ENCODE peak calls at places on chromosomes 4 and X, in eight cellular contexts. Q is GM23338; F is stimulated activated CD4-positive, alpha-beta T cell treated with anti-CD3 and anti-CD28 coated beads, Interleukin-2, amount 100 ng/mL, for 24 hours; X is NCI-H1092; B is neural crest cell; H is M059J; J is germinal center; S is ACHN. U is an unnamed sample.

GRCh38 chr4:54228563-54229501 is at the start of gene PDGFRA:
- DNase-seq in Q (peak), F (no peak), X (no peak), B (no peak), H (no peak), J (no peak), S (no peak), U (no peak)

GRCh38 chr4:184387351-184387750 is 87.0 kb downstream of the IRF2 start:
- DNase-seq in Q (peak), F (no peak), X (no peak), B (no peak), H (no peak), J (peak), S (no peak), U (no peak)

GRCh38 chrX:40550069-40550468 is 30.7 kb upstream of the ATP6AP2 start:
- DNase-seq in Q (no peak), F (no peak), X (peak), B (no peak), H (no peak), J (no peak), S (no peak), U (no peak)

GRCh38 chrX:20144491-20144890 is 2.9 kb upstream of the EIF1AX start:
- DNase-seq in Q (no peak), F (no peak), X (no peak), B (no peak), H (peak), J (no peak), S (peak), U (no peak)

GRCh38 chr4:71878388-71878787 is 94.5 kb upstream of the GC start:
- DNase-seq in Q (no peak), F (no peak), X (no peak), B (no peak), H (no peak), J (no peak), S (no peak), U (no peak)

GRCh38 chrX:71493111-71493613 is 39.7 kb upstream of the OGT start:
- DNase-seq in Q (no peak), F (no peak), X (no peak), B (no peak), H (no peak), J (no peak), S (no peak), U (no peak)

GRCh38 chrX:38233891-38234807 is 13.5 kb upstream of the SRPX start:
- DNase-seq in Q (peak), F (no peak), X (no peak), B (no peak), H (peak), J (no peak), S (peak), U (no peak)

GRCh38 chr4:176792348-176793059 is at the start of gene VEGFC:
- DNase-seq in Q (peak), F (no peak), X (peak), B (peak), H (peak), J (peak), S (peak), U (peak)

GRCh38 chrX:19602866-19603620 is 87.7 kb upstream of the MAP3K15 start:
- DNase-seq in Q (no peak), F (no peak), X (no peak), B (no peak), H (peak), J (no peak), S (peak), U (no peak)

GRCh38 chrX:136754641-136755040 is 26.1 kb downstream of the ARHGEF6 start:
- DNase-seq in Q (no peak), F (no peak), X (peak), B (no peak), H (peak), J (no peak), S (no peak), U (no peak)

GRCh38 chrX:97854071-97854470 is 970.4 kb downstream of the RPA4 start:
- DNase-seq in Q (no peak), F (no peak), X (no peak), B (no peak), H (no peak), J (no peak), S (no peak), U (no peak)

GRCh38 chr4:140448162-140448561 is 20.7 kb upstream of the CLGN start:
- DNase-seq in Q (no peak), F (no peak), X (no peak), B (no peak), H (peak), J (no peak), S (no peak), U (no peak)

GRCh38 chr4:55592014-55592413 is at the start of gene PDCL2:
- DNase-seq in Q (peak), F (no peak), X (no peak), B (no peak), H (no peak), J (no peak), S (no peak), U (no peak)

GRCh38 chrX:44915361-44915868 is 42.4 kb downstream of the KDM6A start:
- DNase-seq in Q (no peak), F (no peak), X (no peak), B (no peak), H (no peak), J (no peak), S (no peak), U (no peak)

GRCh38 chrX:15173411-15173810 is 96.5 kb downstream of the ASB9 start:
- DNase-seq in Q (no peak), F (no peak), X (no peak), B (no peak), H (peak), J (no peak), S (no peak), U (no peak)

GRCh38 chr4:1291996-1292702 is 2.5 kb downstream of the MAEA start:
- DNase-seq in Q (no peak), F (peak), X (no peak), B (no peak), H (no peak), J (no peak), S (no peak), U (no peak)

GRCh38 chrX:7076245-7076661 is 71.3 kb upstream of the STS start:
- DNase-seq in Q (no peak), F (no peak), X (no peak), B (no peak), H (no peak), J (no peak), S (no peak), U (no peak)

GRCh38 chrX:9530848-9531274 is 66.0 kb downstream of the TBL1X start:
- DNase-seq in Q (peak), F (peak), X (peak), B (peak), H (peak), J (peak), S (peak), U (peak)

GRCh38 chr4:41509411-41510008 is 28.4 kb upstream of the LIMCH1 start:
- DNase-seq in Q (no peak), F (no peak), X (peak), B (no peak), H (peak), J (no peak), S (no peak), U (no peak)

GRCh38 chrX:68872171-68872570 is 43.4 kb downstream of the EFNB1 start:
- DNase-seq in Q (no peak), F (no peak), X (no peak), B (no peak), H (no peak), J (no peak), S (no peak), U (no peak)

GRCh38 chr4:105474110-105474518 is 252 bp upstream of the PPA2 start:
- DNase-seq in Q (peak), F (no peak), X (no peak), B (peak), H (no peak), J (no peak), S (peak), U (peak)